ENCODE peak calls at places on chromosomes 3 and 15, in ten cellular contexts. B, M, R, K, Y, X, P, E, H and S are unnamed samples.

GRCh38 chr15:48897144-48897814 is 19.3 kb downstream of the EID1 start:
- DNase-seq in B (no peak), M (no peak), R (no peak), K (peak), Y (no peak), X (peak), P (peak), E (no peak), H (peak), S (no peak)

GRCh38 chr15:82183121-82184031 is 79.2 kb downstream of the EFL1 start:
- DNase-seq in B (no peak), M (no peak), R (no peak), K (no peak), Y (no peak), X (peak), P (peak), E (no peak), H (no peak), S (no peak)

GRCh38 chr15:68844856-68845550 is 24.3 kb upstream of the ANP32A start:
- DNase-seq in B (no peak), M (no peak), R (no peak), K (no peak), Y (no peak), X (no peak), P (no peak), E (no peak), H (no peak), S (no peak)

GRCh38 chr3:25153130-25153529 is 274.9 kb upstream of the RARB start:
- DNase-seq in B (no peak), M (no peak), R (no peak), K (no peak), Y (no peak), X (no peak), P (no peak), E (no peak), H (no peak), S (no peak)

GRCh38 chr3:186413615-186414415 is 51.8 kb upstream of the DGKG start:
- DNase-seq in B (no peak), M (peak), R (no peak), K (peak), Y (no peak), X (peak), P (no peak), E (no peak), H (peak), S (no peak)

GRCh38 chr3:77816470-77816869 is 776.6 kb downstream of the ROBO2 start:
- DNase-seq in B (no peak), M (no peak), R (no peak), K (no peak), Y (no peak), X (no peak), P (peak), E (no peak), H (no peak), S (no peak)

GRCh38 chr15:31400222-31400927 is 73.7 kb downstream of the KLF13 start:
- DNase-seq in B (no peak), M (no peak), R (no peak), K (peak), Y (no peak), X (peak), P (no peak), E (no peak), H (no peak), S (no peak)

GRCh38 chr3:182910939-182911781 is 69.2 kb downstream of the DCUN1D1 start:
- DNase-seq in B (no peak), M (no peak), R (no peak), K (no peak), Y (no peak), X (no peak), P (no peak), E (no peak), H (no peak), S (no peak)

GRCh38 chr3:142209655-142210054 is 15.7 kb downstream of the GK5 start:
- DNase-seq in B (no peak), M (no peak), R (no peak), K (no peak), Y (no peak), X (peak), P (peak), E (no peak), H (peak), S (no peak)

GRCh38 chr15:91496754-91497691 is 356.5 kb upstream of the SLCO3A1 start:
- DNase-seq in B (no peak), M (no peak), R (no peak), K (no peak), Y (no peak), X (no peak), P (no peak), E (no peak), H (no peak), S (no peak)

GRCh38 chr3:38549486-38549885 is 53.3 kb downstream of the EXOG start:
- DNase-seq in B (no peak), M (no peak), R (no peak), K (no peak), Y (no peak), X (no peak), P (no peak), E (no peak), H (no peak), S (no peak)

GRCh38 chr3:101868534-101869464 is 19.5 kb downstream of the NFKBIZ start:
- DNase-seq in B (no peak), M (no peak), R (peak), K (no peak), Y (no peak), X (no peak), P (no peak), E (no peak), H (peak), S (no peak)

GRCh38 chr3:41592753-41593152 is 369.1 kb downstream of the ULK4 start:
- DNase-seq in B (no peak), M (no peak), R (no peak), K (no peak), Y (no peak), X (no peak), P (no peak), E (no peak), H (no peak), S (no peak)

GRCh38 chr15:60932051-60932915 is 296.8 kb downstream of the RORA start:
- DNase-seq in B (no peak), M (no peak), R (no peak), K (no peak), Y (peak), X (peak), P (peak), E (no peak), H (peak), S (no peak)

GRCh38 chr3:108132727-108133373 is 42.0 kb upstream of the CD47 start:
- DNase-seq in B (no peak), M (no peak), R (no peak), K (no peak), Y (no peak), X (peak), P (no peak), E (no peak), H (peak), S (no peak)

GRCh38 chr3:196636369-196637349 is 2.8 kb upstream of the NRROS start:
- DNase-seq in B (no peak), M (no peak), R (no peak), K (no peak), Y (no peak), X (peak), P (no peak), E (no peak), H (no peak), S (no peak)